ENCODE peak calls at places on chromosomes 11 and 22, in four cellular contexts. One of them, this sample, is unnamed.

GRCh38 chr11:17179972-17180371 is 27.8 kb downstream of the PIK3C2A start:
- DNase-seq in retinal pigment epithelial cell: no peak
- DNase-seq in stomach: no peak
- DNase-seq in AG09309: no peak
- DNase-seq in this sample: no peak

GRCh38 chr22:30117256-30117655 is 37.0 kb downstream of the HORMAD2 start:
- DNase-seq in retinal pigment epithelial cell: no peak
- DNase-seq in AG09309: no peak
- DNase-seq in stomach: no peak
- DNase-seq in this sample: no peak

GRCh38 chr22:35480143-35480542 is 60.5 kb upstream of the RASD2 start:
- DNase-seq in retinal pigment epithelial cell: no peak
- DNase-seq in stomach: peak
- DNase-seq in AG09309: no peak
- DNase-seq in this sample: peak

GRCh38 chr11:112619106-112619505 is 342.1 kb upstream of the NCAM1 start:
- DNase-seq in AG09309: no peak
- DNase-seq in stomach: no peak
- DNase-seq in retinal pigment epithelial cell: no peak
- DNase-seq in this sample: no peak

GRCh38 chr11:44101098-44101497 is 5.6 kb downstream of the EXT2 start:
- DNase-seq in retinal pigment epithelial cell: no peak
- DNase-seq in stomach: no peak
- DNase-seq in AG09309: no peak
- DNase-seq in this sample: no peak

GRCh38 chr11:75576445-75577049 is 14.5 kb downstream of the SERPINH1 start:
- DNase-seq in AG09309: no peak
- DNase-seq in stomach: peak
- DNase-seq in retinal pigment epithelial cell: no peak
- DNase-seq in this sample: no peak

GRCh38 chr11:31870609-31871309 is 59.6 kb upstream of the PAX6 start:
- DNase-seq in retinal pigment epithelial cell: peak
- DNase-seq in stomach: peak
- DNase-seq in AG09309: no peak
- DNase-seq in this sample: no peak

GRCh38 chr11:19164230-19164855 is 37.4 kb downstream of the CSRP3 start:
- DNase-seq in retinal pigment epithelial cell: no peak
- DNase-seq in AG09309: no peak
- DNase-seq in stomach: no peak
- DNase-seq in this sample: no peak

GRCh38 chr22:37139762-37140161 is 10.0 kb downstream of the IL2RB start:
- DNase-seq in stomach: no peak
- DNase-seq in retinal pigment epithelial cell: no peak
- DNase-seq in AG09309: no peak
- DNase-seq in this sample: no peak

GRCh38 chr22:39997939-39998726 is 3.4 kb downstream of the FAM83F start:
- DNase-seq in retinal pigment epithelial cell: no peak
- DNase-seq in AG09309: no peak
- DNase-seq in stomach: peak
- DNase-seq in this sample: no peak

GRCh38 chr11:119641991-119642745 is 86.8 kb downstream of the NECTIN1 start:
- DNase-seq in AG09309: no peak
- DNase-seq in retinal pigment epithelial cell: no peak
- DNase-seq in stomach: no peak
- DNase-seq in this sample: no peak

GRCh38 chr22:41057076-41057475 is 35.3 kb upstream of the EP300 start:
- DNase-seq in retinal pigment epithelial cell: no peak
- DNase-seq in AG09309: no peak
- DNase-seq in stomach: no peak
- DNase-seq in this sample: no peak

GRCh38 chr11:75150879-75151278 is at the start of gene SLCO2B1:
- DNase-seq in stomach: no peak
- DNase-seq in AG09309: no peak
- DNase-seq in retinal pigment epithelial cell: no peak
- DNase-seq in this sample: no peak

GRCh38 chr11:128599729-128600128 is 12.4 kb upstream of the ETS1 start:
- DNase-seq in AG09309: no peak
- DNase-seq in retinal pigment epithelial cell: no peak
- DNase-seq in stomach: no peak
- DNase-seq in this sample: no peak

GRCh38 chr11:12331239-12331874 is 46.0 kb upstream of the PARVA start:
- DNase-seq in AG09309: peak
- DNase-seq in stomach: peak
- DNase-seq in retinal pigment epithelial cell: peak
- DNase-seq in this sample: peak

GRCh38 chr22:32579533-32580220 is 105.1 kb downstream of the FBXO7 start:
- DNase-seq in retinal pigment epithelial cell: no peak
- DNase-seq in AG09309: no peak
- DNase-seq in stomach: no peak
- DNase-seq in this sample: no peak

GRCh38 chr11:64638017-64638664 is 47.1 kb downstream of the SLC22A12 start:
- DNase-seq in stomach: no peak
- DNase-seq in AG09309: no peak
- DNase-seq in retinal pigment epithelial cell: no peak
- DNase-seq in this sample: no peak

GRCh38 chr11:130313383-130314183 is 1.1 kb downstream of the ZBTB44 start:
- DNase-seq in stomach: no peak
- DNase-seq in AG09309: no peak
- DNase-seq in retinal pigment epithelial cell: no peak
- DNase-seq in this sample: no peak

GRCh38 chr11:124086447-124086846 is 28.8 kb upstream of the VWA5A start:
- DNase-seq in stomach: no peak
- DNase-seq in AG09309: no peak
- DNase-seq in retinal pigment epithelial cell: no peak
- DNase-seq in this sample: no peak

GRCh38 chr11:113147249-113147648 is 167.1 kb upstream of the TTC12 start:
- DNase-seq in retinal pigment epithelial cell: no peak
- DNase-seq in stomach: no peak
- DNase-seq in AG09309: no peak
- DNase-seq in this sample: no peak

GRCh38 chr11:116641561-116642045 is 131.2 kb downstream of the BUD13 start:
- DNase-seq in stomach: peak
- DNase-seq in AG09309: no peak
- DNase-seq in retinal pigment epithelial cell: no peak
- DNase-seq in this sample: no peak

GRCh38 chr11:108135845-108136599 is 14.7 kb downstream of the ACAT1 start:
- DNase-seq in retinal pigment epithelial cell: no peak
- DNase-seq in AG09309: no peak
- DNase-seq in stomach: no peak
- DNase-seq in this sample: no peak

GRCh38 chr11:57868491-57868890 is 106.9 kb downstream of the CTNND1 start:
- DNase-seq in stomach: no peak
- DNase-seq in AG09309: no peak
- DNase-seq in retinal pigment epithelial cell: no peak
- DNase-seq in this sample: no peak

GRCh38 chr11:12560362-12560761 is 113.9 kb upstream of the TEAD1 start:
- DNase-seq in stomach: no peak
- DNase-seq in retinal pigment epithelial cell: no peak
- DNase-seq in AG09309: no peak
- DNase-seq in this sample: no peak

GRCh38 chr11:126494831-126495230 is 139.3 kb downstream of the ST3GAL4 start:
- DNase-seq in stomach: no peak
- DNase-seq in AG09309: no peak
- DNase-seq in retinal pigment epithelial cell: no peak
- DNase-seq in this sample: no peak

GRCh38 chr11:19910931-19911330 is 198.3 kb downstream of the NAV2 start:
- DNase-seq in AG09309: no peak
- DNase-seq in retinal pigment epithelial cell: no peak
- DNase-seq in stomach: no peak
- DNase-seq in this sample: no peak

GRCh38 chr22:30471616-30472318 is at the start of gene SEC14L3:
- DNase-seq in stomach: peak
- DNase-seq in retinal pigment epithelial cell: no peak
- DNase-seq in AG09309: no peak
- DNase-seq in this sample: no peak

GRCh38 chr22:46833228-46833627 is 70.8 kb downstream of the TBC1D22A start:
- DNase-seq in retinal pigment epithelial cell: no peak
- DNase-seq in stomach: peak
- DNase-seq in AG09309: no peak
- DNase-seq in this sample: no peak
- TF ChIP-seq CTCF in retinal pigment epithelial cell: peak
- TF ChIP-seq CTCF in stomach: peak
- TF ChIP-seq CTCF in AG09309: peak
- TF ChIP-seq CTCF in this sample: peak

GRCh38 chr22:50547231-50547851 is 1.6 kb downstream of the KLHDC7B start:
- DNase-seq in stomach: no peak
- DNase-seq in AG09309: no peak
- DNase-seq in retinal pigment epithelial cell: no peak
- DNase-seq in this sample: no peak

GRCh38 chr22:50548913-50549790 is 3.5 kb downstream of the KLHDC7B start:
- DNase-seq in AG09309: no peak
- DNase-seq in retinal pigment epithelial cell: no peak
- DNase-seq in stomach: no peak
- DNase-seq in this sample: no peak

GRCh38 chr22:50550395-50550794 is 4.7 kb downstream of the KLHDC7B start:
- DNase-seq in retinal pigment epithelial cell: no peak
- DNase-seq in stomach: no peak
- DNase-seq in AG09309: no peak
- DNase-seq in this sample: no peak

GRCh38 chr22:50546326-50547230 is 879 bp downstream of the KLHDC7B start:
- DNase-seq in AG09309: no peak
- DNase-seq in retinal pigment epithelial cell: no peak
- DNase-seq in stomach: no peak
- DNase-seq in this sample: no peak

GRCh38 chr22:50548046-50548912 is 2.6 kb downstream of the KLHDC7B start:
- DNase-seq in AG09309: no peak
- DNase-seq in retinal pigment epithelial cell: no peak
- DNase-seq in stomach: no peak
- DNase-seq in this sample: no peak
- H3K4me3 ChIP-seq in AG09309: no peak
- H3K4me3 ChIP-seq in retinal pigment epithelial cell: no peak
- H3K4me3 ChIP-seq in stomach: peak
- H3K4me3 ChIP-seq in this sample: peak

GRCh38 chr11:97454988-97455387 is 1065.2 kb downstream of the JRKL start:
- DNase-seq in stomach: no peak
- DNase-seq in AG09309: no peak
- DNase-seq in retinal pigment epithelial cell: no peak
- DNase-seq in this sample: no peak
- TF ChIP-seq CTCF in stomach: no peak
- TF ChIP-seq CTCF in AG09309: no peak
- TF ChIP-seq CTCF in retinal pigment epithelial cell: peak
- TF ChIP-seq CTCF in this sample: peak

GRCh38 chr11:14186376-14186775 is 172.6 kb downstream of the RRAS2 start:
- DNase-seq in stomach: no peak
- DNase-seq in retinal pigment epithelial cell: no peak
- DNase-seq in AG09309: no peak
- DNase-seq in this sample: no peak
- H3K4me3 ChIP-seq in stomach: no peak
- H3K4me3 ChIP-seq in retinal pigment epithelial cell: no peak
- H3K4me3 ChIP-seq in AG09309: no peak
- H3K4me3 ChIP-seq in this sample: no peak

DNA sequence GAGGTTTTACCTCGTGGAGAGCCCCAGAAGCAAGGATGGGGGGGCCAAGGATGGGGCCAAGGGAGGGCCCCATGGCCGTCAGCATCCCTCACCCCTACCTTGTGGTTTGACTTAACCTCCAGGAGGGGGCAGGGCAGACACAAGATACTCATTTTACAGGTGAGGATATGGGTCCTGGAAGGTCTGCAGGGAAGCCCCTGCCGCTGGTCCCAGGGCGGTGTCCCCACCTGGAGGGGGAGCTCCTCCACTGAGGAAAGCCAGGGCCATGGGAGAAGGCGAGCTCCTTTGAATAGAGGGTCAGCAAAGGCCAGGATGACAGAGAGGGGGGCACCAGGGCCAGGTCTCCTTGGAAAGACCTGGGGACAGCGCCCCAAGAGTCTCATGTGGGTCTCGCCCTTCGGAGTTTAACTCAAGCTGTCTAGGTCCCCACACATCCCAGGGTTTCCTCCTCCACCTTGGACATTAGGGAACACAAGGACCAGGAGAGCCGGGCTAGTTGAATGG is 5.9 kb upstream of the ADORA2A start:
- DNase-seq in AG09309: no peak
- DNase-seq in stomach: no peak
- DNase-seq in retinal pigment epithelial cell: no peak
- DNase-seq in this sample: no peak
- TF ChIP-seq CTCF in AG09309: peak
- TF ChIP-seq CTCF in stomach: peak
- TF ChIP-seq CTCF in retinal pigment epithelial cell: peak
- TF ChIP-seq CTCF in this sample: peak

DNA sequence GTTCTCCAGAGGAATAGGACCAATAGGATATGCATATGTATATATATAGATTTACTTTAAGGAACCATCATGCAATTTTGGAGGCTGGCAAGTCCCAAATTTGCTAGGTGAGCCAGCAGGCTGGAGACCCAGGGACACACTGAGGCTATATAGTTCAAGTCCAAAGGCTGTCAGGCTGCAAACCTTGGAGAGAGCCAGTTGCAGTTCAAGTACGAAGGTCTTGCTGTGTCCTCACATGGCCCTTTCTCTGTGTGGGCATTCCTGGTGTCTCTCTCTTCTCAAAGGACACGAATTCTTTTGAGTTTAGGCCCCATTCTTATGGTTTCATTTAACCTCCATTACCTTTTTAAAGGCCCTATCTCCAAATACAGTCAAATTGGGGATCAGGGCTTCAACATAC is 134.4 kb upstream of the SORL1-AS1 start:
- DNase-seq in stomach: no peak
- DNase-seq in retinal pigment epithelial cell: no peak
- DNase-seq in AG09309: no peak
- DNase-seq in this sample: no peak
- H3K4me3 ChIP-seq in stomach: no peak
- H3K4me3 ChIP-seq in retinal pigment epithelial cell: no peak
- H3K4me3 ChIP-seq in AG09309: no peak
- H3K4me3 ChIP-seq in this sample: no peak

DNA sequence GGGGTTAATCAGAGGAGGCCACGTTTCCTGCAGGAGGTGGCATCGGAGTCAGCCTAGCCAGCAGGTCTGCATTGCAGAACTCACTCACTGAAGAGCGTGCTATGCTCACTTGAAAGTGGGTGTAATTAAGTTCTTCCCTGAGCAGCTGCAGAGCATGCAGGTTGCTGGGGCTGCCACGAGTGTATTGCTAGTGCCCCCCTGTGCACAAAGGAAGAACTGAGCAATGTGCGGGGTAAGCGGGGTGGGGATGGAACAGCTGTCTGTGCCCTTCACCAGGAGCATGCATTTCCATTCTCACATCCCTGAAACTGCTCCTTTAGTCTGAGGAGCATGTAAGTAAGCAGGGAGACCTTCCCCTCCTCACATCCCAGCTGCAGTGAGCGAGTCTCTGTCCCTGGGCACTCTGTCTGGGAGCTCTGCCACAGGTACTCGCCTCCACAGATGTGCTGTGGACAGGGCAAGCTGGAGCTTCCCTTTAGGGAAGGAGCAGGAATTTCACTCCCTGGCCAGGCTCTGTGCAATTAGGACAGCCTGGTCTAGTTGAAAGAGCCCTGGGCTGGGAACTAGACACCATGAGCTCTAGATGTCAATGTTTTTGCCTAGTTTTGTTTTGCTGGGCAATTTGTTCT is 1031.8 kb downstream of the NTM start:
- DNase-seq in stomach: no peak
- DNase-seq in AG09309: peak
- DNase-seq in retinal pigment epithelial cell: no peak
- DNase-seq in this sample: no peak
- TF ChIP-seq CTCF in stomach: no peak
- TF ChIP-seq CTCF in AG09309: peak
- TF ChIP-seq CTCF in retinal pigment epithelial cell: peak
- TF ChIP-seq CTCF in this sample: peak

This sample was measured in epithelial cell of proximal tubule.